ENCODE peak calls at places on chromosomes 5 and 9, in ten cellular contexts. D, V, G, Q, S, M, W, J, C and E are unnamed samples.

GRCh38 chr9:137456061-137456863 is 2.9 kb downstream of the NSMF start:
- DNase-seq in V (no peak), S (no peak), W (no peak), G (no peak), C (no peak), J (peak), Q (no peak), M (peak), D (peak), E (no peak)

GRCh38 chr5:176662371-176663333 is 15.4 kb downstream of the TSPAN17 start:
- DNase-seq in J (no peak), W (no peak), Q (no peak), M (peak), C (no peak), G (no peak), S (no peak), V (no peak), D (no peak), E (no peak)

GRCh38 chr9:83283528-83283927 is 220.6 kb upstream of the RASEF start:
- DNase-seq in Q (no peak), D (no peak), V (no peak), W (no peak), C (no peak), G (no peak), S (no peak), J (no peak), M (no peak), E (no peak)

GRCh38 chr9:106324071-106324470 is 538.9 kb upstream of the ZNF462 start:
- DNase-seq in W (no peak), D (no peak), G (no peak), C (no peak), Q (no peak), S (no peak), V (no peak), J (no peak), M (no peak), E (no peak)

GRCh38 chr5:55969956-55970355 is 24.8 kb downstream of the IL6ST start:
- DNase-seq in G (no peak), M (no peak), C (no peak), S (no peak), Q (no peak), D (no peak), V (no peak), J (peak), W (no peak), E (peak)

GRCh38 chr5:102919211-102919610 is 164.1 kb downstream of the PAM start:
- DNase-seq in G (no peak), V (no peak), D (no peak), J (no peak), Q (no peak), S (no peak), C (no peak), W (no peak), M (no peak), E (no peak)

GRCh38 chr5:74862221-74862620 is 4.0 kb downstream of the FAM169A start:
- DNase-seq in C (no peak), M (no peak), V (no peak), W (no peak), Q (no peak), J (no peak), D (no peak), S (no peak), G (no peak), E (no peak)

GRCh38 chr9:36136894-36137391 is 410 bp downstream of the GLIPR2 start:
- DNase-seq in V (no peak), S (no peak), C (peak), D (no peak), W (no peak), Q (no peak), M (no peak), G (peak), J (no peak), E (no peak)

GRCh38 chr5:9852686-9853085 is 222.5 kb upstream of the TAS2R1 start:
- DNase-seq in M (no peak), V (no peak), D (no peak), G (no peak), W (no peak), Q (no peak), C (no peak), J (peak), S (no peak), E (no peak)

GRCh38 chr5:34736445-34737119 is 80.5 kb downstream of the RAI14 start:
- DNase-seq in C (no peak), V (no peak), J (no peak), D (no peak), Q (no peak), S (no peak), G (peak), W (no peak), M (no peak), E (no peak)

GRCh38 chr5:135930029-135930948 is 24.5 kb downstream of the LECT2 start:
- DNase-seq in C (peak), V (no peak), G (peak), Q (no peak), W (no peak), J (no peak), M (peak), D (no peak), S (no peak), E (no peak)

GRCh38 chr5:38601843-38602424 is 45.5 kb upstream of the LIFR start:
- DNase-seq in G (no peak), M (no peak), Q (peak), S (no peak), W (no peak), J (peak), V (no peak), C (no peak), D (no peak), E (peak)

GRCh38 chr9:135681161-135681560 is 18.1 kb downstream of the LCN9 start:
- DNase-seq in S (no peak), Q (no peak), V (no peak), G (no peak), C (no peak), J (no peak), D (no peak), W (no peak), M (no peak), E (no peak)

GRCh38 chr9:128026255-128027165 is 40.6 kb downstream of the NAIF1 start:
- DNase-seq in V (no peak), W (peak), G (no peak), D (no peak), M (no peak), C (no peak), S (peak), Q (no peak), J (no peak), E (no peak)

GRCh38 chr9:99190597-99191283 is 31.0 kb downstream of the ALG2 start:
- DNase-seq in M (no peak), G (no peak), C (no peak), S (no peak), J (no peak), V (no peak), W (no peak), D (no peak), Q (no peak), E (no peak)

GRCh38 chr9:97990259-97990658 is 7.1 kb downstream of the ANP32B start:
- DNase-seq in Q (no peak), V (peak), C (peak), S (no peak), W (no peak), M (no peak), J (peak), G (peak), D (no peak), E (peak)

GRCh38 chr5:32282633-32283032 is 30.1 kb downstream of the MTMR12 start:
- DNase-seq in Q (no peak), S (no peak), V (no peak), D (no peak), G (no peak), C (no peak), J (no peak), W (no peak), M (no peak), E (no peak)
- H3K27ac ChIP-seq in Q (no peak), S (no peak), V (no peak), D (no peak), G (no peak), C (no peak), J (no peak), W (peak), M (no peak), E (no peak)

DNA sequence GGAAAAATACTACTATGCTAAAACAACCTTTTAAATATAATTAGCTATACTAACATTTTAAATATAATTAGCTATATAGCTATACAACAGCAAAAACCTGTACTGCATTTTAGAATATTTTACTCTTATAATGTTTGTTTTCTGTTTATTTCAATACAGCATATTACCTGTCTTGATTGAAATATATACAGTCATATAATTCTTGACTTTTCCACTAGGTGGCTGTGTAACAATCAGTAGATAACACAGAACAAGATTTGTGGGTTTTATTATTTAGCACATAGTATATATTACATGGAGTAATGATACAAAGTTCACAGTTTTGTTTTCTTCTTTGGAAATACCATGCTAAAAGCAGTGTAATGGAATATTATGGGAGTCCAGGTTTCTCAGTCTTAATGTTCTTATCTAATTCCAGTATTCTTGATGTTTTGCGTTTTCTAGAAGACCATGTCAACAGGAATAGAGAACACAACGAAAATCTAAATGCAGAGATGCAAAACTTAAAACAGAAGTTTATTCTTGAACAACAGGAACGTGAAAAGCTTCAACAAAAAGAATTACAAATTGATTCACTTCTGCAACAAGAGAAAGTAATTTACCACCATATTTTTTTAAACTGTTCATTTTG is 13.3 kb downstream of the HMMR start:
- DNase-seq in W (no peak), J (no peak), G (no peak), D (no peak), M (no peak), S (no peak), C (peak), Q (no peak), V (no peak), E (peak)
- TF ChIP-seq CTCF in W (no peak), J (peak), G (peak), D (no peak), M (peak), S (peak), C (peak), Q (no peak), V (peak), E (peak)

DNA sequence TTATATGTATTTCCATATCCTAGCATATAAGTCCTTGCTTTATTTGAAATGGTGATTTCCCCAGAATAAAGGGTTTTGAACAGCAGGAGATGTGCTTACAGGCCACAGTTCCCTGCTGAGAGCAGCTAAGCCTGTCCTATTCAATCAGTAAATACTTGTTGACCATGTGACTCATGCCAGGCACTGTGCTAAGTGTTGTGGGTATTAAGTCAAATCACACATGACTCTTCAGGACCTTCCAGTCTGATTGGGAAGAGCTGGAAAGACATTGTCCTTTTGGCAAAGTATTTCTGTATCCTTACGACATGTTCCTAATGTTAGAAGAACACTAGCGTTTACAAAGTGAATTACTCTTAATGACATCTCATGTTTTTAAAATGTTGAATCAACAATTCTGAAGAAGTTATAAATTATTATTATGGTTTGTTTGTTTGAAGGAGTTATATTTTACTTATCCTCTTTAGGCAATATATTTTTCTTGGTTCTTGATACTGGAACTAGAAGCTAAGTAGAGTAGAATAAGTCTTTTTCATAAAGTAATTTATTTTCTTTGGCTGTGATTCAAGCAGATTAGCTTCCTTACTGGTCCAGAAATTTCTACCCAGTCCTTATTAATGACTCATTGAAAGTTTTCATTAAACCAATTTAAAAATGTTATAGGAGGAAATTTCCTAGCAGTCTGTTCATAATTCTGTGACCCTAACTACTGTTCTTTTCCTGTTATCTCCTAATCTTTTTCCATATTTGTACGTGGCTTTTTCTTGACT is 82.1 kb downstream of the GAPVD1 start:
- DNase-seq in S (no peak), W (no peak), J (peak), Q (peak), V (peak), G (peak), M (no peak), C (peak), D (no peak), E (no peak)
- H3K27ac ChIP-seq in S (no peak), W (no peak), J (peak), Q (no peak), V (no peak), G (no peak), M (no peak), C (no peak), D (no peak), E (no peak)

GRCh38 chr5:98309785-98310566 is 463.5 kb upstream of the RGMB start:
- DNase-seq in Q (no peak), S (no peak), J (peak), D (no peak), C (peak), G (peak), V (peak), W (no peak), M (no peak), E (peak)
- TF ChIP-seq CTCF in Q (no peak), S (no peak), J (no peak), D (no peak), C (no peak), G (no peak), V (no peak), W (no peak), M (no peak), E (no peak)

GRCh38 chr5:105504-106080 is 13.6 kb downstream of the PLEKHG4B start:
- DNase-seq in Q (no peak), D (no peak), W (no peak), C (no peak), M (no peak), G (no peak), J (no peak), V (no peak), S (no peak), E (no peak)
- H3K27ac ChIP-seq in Q (no peak), D (no peak), W (no peak), C (no peak), M (no peak), G (no peak), J (no peak), V (no peak), S (no peak), E (no peak)

DNA sequence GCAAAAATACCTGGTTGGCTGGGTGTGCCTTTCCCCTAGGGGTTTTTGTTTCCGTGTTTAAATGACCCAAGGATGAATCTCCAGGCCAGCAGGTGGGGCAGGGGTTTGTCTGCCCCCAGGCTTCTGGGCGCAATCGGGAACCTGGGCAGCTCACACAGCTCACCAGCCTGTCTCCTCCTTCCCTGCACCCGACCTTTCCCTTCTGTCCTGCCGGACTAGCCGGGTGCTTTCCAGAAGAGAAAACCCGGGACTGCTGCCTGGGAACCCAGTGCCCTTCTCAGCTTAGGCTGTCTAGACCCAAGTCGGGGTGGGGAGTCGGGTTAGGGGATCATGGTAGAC is 84.3 kb downstream of the DAB2IP start:
- DNase-seq in J (no peak), S (no peak), G (no peak), V (no peak), D (no peak), C (no peak), M (no peak), W (no peak), Q (no peak), E (peak)
- TF ChIP-seq CTCF in J (no peak), S (no peak), G (no peak), V (no peak), D (no peak), C (no peak), M (no peak), W (no peak), Q (no peak), E (no peak)

DNA sequence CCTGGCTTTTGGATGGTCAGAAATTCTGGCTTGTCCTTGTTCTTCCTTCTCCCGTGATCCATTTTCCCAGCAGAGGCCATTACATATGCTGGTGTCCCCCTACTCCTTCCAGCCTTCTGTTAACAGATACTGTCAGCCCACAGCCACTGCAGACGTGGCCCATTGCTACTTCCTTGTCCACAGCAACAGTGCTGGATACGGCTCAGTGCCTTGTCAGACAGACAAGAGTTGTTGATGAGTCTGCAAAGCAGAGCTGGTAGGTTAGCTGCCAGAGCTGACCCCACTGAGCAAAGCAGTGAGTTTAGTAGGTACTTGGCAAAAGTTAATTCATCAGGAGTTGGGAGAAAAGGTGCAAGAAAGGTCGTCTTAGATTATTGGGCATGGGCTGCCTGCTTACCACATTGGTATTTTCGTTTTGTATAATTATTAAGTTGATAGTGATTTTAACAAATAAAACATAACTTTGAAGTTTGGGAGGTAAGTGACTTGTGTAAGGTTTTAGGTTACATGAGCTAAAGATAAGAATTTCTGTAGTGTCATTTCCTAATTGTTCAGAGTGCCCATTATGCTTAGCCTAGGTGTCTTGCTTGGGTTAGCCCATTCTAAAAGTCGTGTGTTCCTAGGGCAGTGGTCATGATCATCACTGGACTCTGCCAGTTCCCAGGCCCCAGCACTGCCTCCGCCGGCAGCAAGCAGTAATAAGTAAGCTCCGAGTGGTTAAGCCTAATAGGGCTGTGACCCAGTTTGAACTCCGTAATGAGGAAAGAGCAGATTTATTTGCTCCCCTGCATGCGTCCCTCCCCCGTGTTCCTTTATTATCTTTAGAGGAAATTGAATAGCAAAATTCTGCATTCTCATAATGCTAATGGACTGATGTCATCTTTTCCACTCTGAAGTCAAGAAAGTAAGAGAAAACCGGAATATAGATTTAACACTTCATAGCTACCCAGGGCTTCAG is 292.0 kb downstream of the FANCC start:
- DNase-seq in C (peak), V (peak), M (peak), G (no peak), D (peak), S (no peak), W (no peak), Q (peak), J (peak), E (no peak)
- H3K27ac ChIP-seq in C (peak), V (peak), M (peak), G (peak), D (peak), S (no peak), W (no peak), Q (peak), J (peak), E (peak)

GRCh38 chr5:2849429-2849828 is 98.0 kb upstream of the IRX2 start:
- DNase-seq in G (no peak), C (no peak), M (no peak), D (no peak), V (no peak), J (no peak), Q (no peak), S (no peak), W (no peak), E (no peak)

GRCh38 chr5:2852446-2852845 is 101.0 kb upstream of the IRX2 start:
- DNase-seq in D (no peak), G (no peak), C (no peak), J (no peak), Q (no peak), S (no peak), M (no peak), V (no peak), W (no peak), E (no peak)

GRCh38 chr5:2847608-2848007 is 96.1 kb upstream of the IRX2 start:
- DNase-seq in G (no peak), Q (no peak), S (no peak), V (no peak), M (no peak), J (no peak), C (no peak), W (no peak), D (no peak), E (peak)

GRCh38 chr5:2851895-2852294 is 100.4 kb upstream of the IRX2 start:
- DNase-seq in V (no peak), Q (no peak), C (no peak), D (no peak), S (no peak), W (no peak), G (no peak), J (no peak), M (no peak), E (no peak)

GRCh38 chr5:2848634-2849033 is 97.2 kb upstream of the IRX2 start:
- DNase-seq in J (no peak), Q (no peak), D (no peak), C (no peak), M (no peak), V (no peak), G (no peak), S (no peak), W (no peak), E (peak)
- TF ChIP-seq CTCF in J (no peak), Q (no peak), D (no peak), C (peak), M (no peak), V (no peak), G (peak), S (no peak), W (peak), E (no peak)

DNA sequence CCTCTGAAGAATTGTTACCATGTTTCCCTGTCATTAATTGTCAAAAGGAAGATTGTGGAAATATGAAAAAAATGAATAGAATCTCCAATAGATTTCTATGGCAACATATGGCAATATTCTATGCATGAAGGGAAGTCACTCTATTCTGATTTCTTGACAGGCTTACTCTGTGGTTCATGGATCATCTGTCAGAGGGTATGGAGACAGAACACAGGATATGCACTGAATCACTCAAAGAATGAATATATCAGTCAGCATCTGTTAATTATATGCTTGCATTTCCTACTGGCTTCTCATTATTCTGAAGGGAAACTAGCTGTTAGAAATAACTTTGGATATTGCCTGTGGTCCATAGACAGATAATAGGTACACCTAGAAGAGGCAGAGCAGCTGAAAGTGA is 918.9 kb downstream of the DTWD2 start:
- DNase-seq in V (no peak), S (no peak), D (no peak), Q (no peak), W (no peak), C (no peak), J (no peak), G (no peak), M (no peak), E (no peak)
- H3K27ac ChIP-seq in V (no peak), S (no peak), D (no peak), Q (no peak), W (no peak), C (no peak), J (no peak), G (no peak), M (no peak), E (no peak)

GRCh38 chr5:181120761-181121160 is 10.2 kb downstream of the OR2V1 start:
- DNase-seq in S (no peak), D (no peak), C (no peak), J (no peak), M (no peak), G (no peak), W (no peak), Q (no peak), V (no peak), E (no peak)

GRCh38 chr5:181124526-181124925 is 6.4 kb downstream of the OR2V1 start:
- DNase-seq in G (no peak), M (no peak), J (no peak), C (no peak), S (no peak), V (no peak), W (no peak), Q (no peak), D (no peak), E (no peak)

GRCh38 chr5:181119105-181119504 is 11.9 kb downstream of the OR2V1 start:
- DNase-seq in V (no peak), J (no peak), D (no peak), S (no peak), W (no peak), M (no peak), G (no peak), Q (no peak), C (no peak), E (no peak)

GRCh38 chr5:181120311-181120710 is 10.7 kb downstream of the OR2V1 start:
- DNase-seq in S (no peak), J (peak), M (no peak), G (no peak), W (no peak), V (no peak), D (no peak), C (no peak), Q (no peak), E (peak)

GRCh38 chr5:181121675-181122561 is 9.1 kb downstream of the OR2V1 start:
- DNase-seq in W (no peak), S (no peak), M (no peak), C (no peak), D (no peak), G (no peak), Q (no peak), V (no peak), J (no peak), E (no peak)
- TF ChIP-seq CTCF in W (no peak), S (no peak), M (no peak), C (no peak), D (no peak), G (peak), Q (no peak), V (no peak), J (peak), E (no peak)